ENCODE peak calls at places on chromosomes 2 and 18, in eight cellular contexts. I is psoas muscle, F is GM23338, D is cardiac muscle cell, N is MM.1S, U is brain microvascular endothelial cell, E is prostate gland, A is kidney. J is an unnamed sample.

GRCh38 chr18:51447351-51447896 is 249.9 kb upstream of the MEX3C start:
- DNase-seq in A (no peak), N (peak), U (no peak), D (peak), F (peak), E (no peak), I (peak), J (no peak)

GRCh38 chr2:34096552-34097171 is 497.6 kb upstream of the FAM98A start:
- DNase-seq in D (peak), N (peak), E (peak), I (no peak), U (peak), F (peak), A (no peak), J (no peak)

GRCh38 chr18:995641-996040 is 91.0 kb downstream of the ADCYAP1 start:
- DNase-seq in I (no peak), E (no peak), D (no peak), N (no peak), A (no peak), F (no peak), U (peak), J (no peak)

GRCh38 chr2:71069376-71069775 is 928 bp downstream of the NAGK start:
- DNase-seq in A (no peak), N (no peak), F (no peak), U (peak), I (no peak), E (no peak), D (no peak), J (no peak)

GRCh38 chr18:11749305-11749704 is 60.2 kb downstream of the GNAL start:
- DNase-seq in I (no peak), N (no peak), A (no peak), F (no peak), D (no peak), U (no peak), E (no peak), J (no peak)

GRCh38 chr18:76450912-76451421 is 44.1 kb downstream of the ZNF516 start:
- DNase-seq in I (peak), E (no peak), A (peak), U (peak), D (peak), F (peak), N (no peak), J (no peak)

GRCh38 chr2:129812071-129812470 is 167.4 kb upstream of the RAB6C start:
- DNase-seq in I (peak), E (no peak), A (no peak), N (no peak), F (no peak), D (no peak), U (no peak), J (no peak)

GRCh38 chr2:119149611-119150010 is 8.9 kb downstream of the C1QL2 start:
- DNase-seq in N (no peak), F (no peak), U (no peak), I (no peak), D (no peak), A (no peak), E (no peak), J (no peak)

GRCh38 chr2:99198103-99198841 is 17.3 kb downstream of the MRPL30 start:
- DNase-seq in N (no peak), A (no peak), F (no peak), I (no peak), E (peak), D (no peak), U (no peak), J (no peak)

GRCh38 chr18:26051845-26052244 is 38.6 kb downstream of the SS18 start:
- DNase-seq in F (no peak), E (no peak), D (no peak), U (no peak), N (no peak), I (no peak), A (no peak), J (no peak)

GRCh38 chr2:135843671-135844070 is 6.7 kb upstream of the LCT start:
- DNase-seq in D (no peak), I (no peak), E (no peak), N (no peak), F (no peak), A (no peak), U (peak), J (no peak)

GRCh38 chr2:206693399-206694137 is 24.6 kb downstream of the DYTN start:
- DNase-seq in E (peak), F (peak), U (peak), A (no peak), D (peak), I (no peak), N (peak), J (no peak)

GRCh38 chr18:60232541-60232940 is 140.0 kb downstream of the MC4R start:
- DNase-seq in D (no peak), U (peak), I (no peak), E (no peak), N (no peak), F (no peak), A (no peak), J (no peak)

GRCh38 chr2:4020153-4020552 is 316.8 kb downstream of the DCDC2C start:
- DNase-seq in N (no peak), E (no peak), U (no peak), D (no peak), A (no peak), F (no peak), I (no peak), J (no peak)
- H3K4me3 ChIP-seq in N (no peak), E (no peak), U (no peak), D (no peak), A (no peak), F (no peak), I (no peak), J (no peak)

GRCh38 chr2:217641987-217642386 is 360.8 kb downstream of the TNS1 start:
- DNase-seq in A (no peak), E (no peak), F (no peak), N (no peak), D (no peak), U (no peak), I (no peak), J (no peak)
- H3K27ac ChIP-seq in A (no peak), E (peak), F (no peak), N (no peak), D (no peak), U (no peak), I (no peak), J (no peak)

DNA sequence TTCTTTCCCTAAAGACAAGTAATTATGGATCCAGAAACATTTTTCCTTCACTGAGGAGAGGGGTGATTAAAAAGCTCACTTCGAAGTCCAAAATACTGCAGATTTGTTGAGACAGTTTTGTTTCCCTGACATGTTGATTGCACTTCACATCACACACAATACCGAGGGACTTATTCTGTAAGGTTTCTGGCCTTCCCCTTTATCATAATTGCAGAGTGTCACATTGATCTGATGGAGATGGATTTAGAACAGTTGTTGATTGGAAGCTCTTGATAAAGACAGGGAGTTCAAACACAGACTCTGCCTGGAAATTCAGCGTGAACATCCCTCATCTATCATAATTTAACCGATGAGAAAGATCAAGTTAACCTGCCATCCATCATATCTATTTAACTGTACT is 163.6 kb downstream of the PTPRM start:
- DNase-seq in F (no peak), I (no peak), N (no peak), E (no peak), U (no peak), D (no peak), A (no peak), J (no peak)
- H3K4me3 ChIP-seq in F (no peak), I (no peak), N (no peak), E (no peak), U (no peak), D (no peak), A (no peak), J (no peak)

DNA sequence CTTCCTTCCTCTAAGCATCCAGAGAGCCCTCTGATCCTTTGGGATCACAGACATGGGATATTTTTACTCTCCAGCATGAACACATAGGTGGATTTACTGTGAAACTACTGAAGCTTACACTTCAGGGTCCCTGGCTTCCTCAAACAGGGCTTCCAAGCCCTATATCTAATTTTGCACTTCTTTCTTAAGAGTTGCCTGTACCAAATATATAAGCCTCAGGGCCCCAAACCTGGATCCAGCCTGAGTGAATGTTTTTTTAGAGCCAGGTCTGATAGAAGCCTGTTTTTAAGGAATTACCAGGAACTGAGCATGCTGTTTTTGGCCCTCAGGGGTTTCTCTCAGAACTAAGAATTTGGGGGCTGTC is 13.2 kb upstream of the KCMF1 start:
- DNase-seq in I (no peak), A (no peak), D (no peak), N (no peak), U (no peak), E (no peak), F (no peak), J (no peak)
- H3K27ac ChIP-seq in I (no peak), A (peak), D (peak), N (no peak), U (peak), E (peak), F (peak), J (no peak)

DNA sequence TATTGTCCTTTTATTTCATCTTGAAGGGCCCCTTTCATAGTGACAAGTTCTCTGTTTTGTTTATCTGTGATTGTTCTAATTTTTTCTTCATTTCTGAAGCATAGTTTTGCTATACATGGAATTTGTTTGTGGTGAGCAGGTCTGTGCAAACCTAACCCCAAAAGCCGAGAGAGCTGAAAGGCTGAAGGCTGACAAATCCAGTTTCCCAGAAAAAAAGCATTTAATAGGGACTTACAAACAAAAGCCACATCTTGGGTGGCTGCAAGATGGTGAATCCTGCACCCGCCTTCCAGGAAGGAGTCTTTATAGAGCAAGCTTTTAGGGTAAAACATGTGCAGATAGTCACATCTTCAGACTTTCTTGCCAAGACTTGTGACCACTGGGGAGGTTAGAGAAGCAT is 473.4 kb upstream of the TRIB2 start:
- DNase-seq in A (no peak), D (no peak), N (no peak), E (no peak), I (no peak), U (no peak), F (no peak), J (no peak)
- H3K4me3 ChIP-seq in A (no peak), D (no peak), N (no peak), E (no peak), I (no peak), U (no peak), F (no peak), J (no peak)

DNA sequence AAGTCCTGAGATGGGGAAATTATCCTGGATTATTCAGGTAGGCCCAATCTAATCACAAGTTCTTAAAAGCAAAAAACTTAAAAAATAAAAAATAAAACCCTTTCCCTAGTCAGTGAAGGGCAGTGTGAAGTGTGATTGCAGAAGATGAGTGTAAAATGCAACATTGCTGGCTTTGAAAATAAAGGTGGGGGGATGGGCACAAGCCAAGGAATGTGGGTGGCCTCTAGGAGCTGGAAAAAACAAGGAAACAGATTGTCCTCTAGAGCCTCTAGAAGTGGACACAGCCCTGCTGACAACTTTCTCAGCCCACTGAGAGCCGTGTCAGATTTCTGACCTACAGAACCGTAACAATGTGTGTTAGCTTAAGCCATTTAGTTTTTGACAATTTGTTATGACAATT is 184.3 kb upstream of the HNRNPA3 start:
- DNase-seq in N (no peak), D (no peak), U (no peak), F (peak), A (no peak), E (no peak), I (no peak), J (no peak)
- H3K27ac ChIP-seq in N (no peak), D (no peak), U (no peak), F (no peak), A (no peak), E (no peak), I (no peak), J (no peak)

GRCh38 chr2:652881-653480 is 24.2 kb downstream of the TMEM18 start:
- DNase-seq in I (no peak), A (no peak), D (no peak), F (no peak), N (no peak), U (no peak), E (no peak), J (no peak)

GRCh38 chr2:648476-649424 is 28.5 kb downstream of the TMEM18 start:
- DNase-seq in E (no peak), A (no peak), U (no peak), N (no peak), F (no peak), I (no peak), D (no peak), J (no peak)

GRCh38 chr2:651961-652373 is 25.2 kb downstream of the TMEM18 start:
- DNase-seq in E (peak), N (no peak), U (no peak), F (no peak), D (no peak), A (no peak), I (no peak), J (no peak)

GRCh38 chr2:649461-650342 is 27.5 kb downstream of the TMEM18 start:
- DNase-seq in I (no peak), N (no peak), E (no peak), F (no peak), A (no peak), U (no peak), D (no peak), J (no peak)

GRCh38 chr2:650343-651310 is 26.6 kb downstream of the TMEM18 start:
- DNase-seq in N (no peak), A (no peak), E (no peak), I (no peak), D (no peak), U (no peak), F (no peak), J (no peak)
- H3K4me3 ChIP-seq in N (no peak), A (no peak), E (no peak), I (no peak), D (no peak), U (no peak), F (no peak), J (no peak)